ENCODE peak calls at places on chromosomes 4 and X, in nine cellular contexts. D is fibroblast of lung, Y is A549, C is IMR-90, X is hepatocyte, M is AG04450, E is upper lobe of left lung, Z is HCT116, O is lung. S is an unnamed sample.

GRCh38 chrX:143536176-143536575 is 18.9 kb upstream of the SPANXN3 start:
- DNase-seq in M (no peak), E (no peak), O (no peak), C (no peak), X (no peak), D (no peak), Z (no peak), Y (no peak), S (no peak)

GRCh38 chrX:121008920-121009319 is 23.4 kb upstream of the CT47A1 start:
- DNase-seq in E (no peak), Z (no peak), D (no peak), Y (no peak), M (no peak), O (no peak), C (no peak), X (no peak), S (no peak)

GRCh38 chr4:42369489-42369888 is 27.8 kb upstream of the SHISA3 start:
- DNase-seq in Y (no peak), D (no peak), C (no peak), O (no peak), M (no peak), Z (no peak), E (peak), X (no peak), S (no peak)

GRCh38 chr4:5852806-5853205 is 40.1 kb downstream of the CRMP1 start:
- DNase-seq in Y (no peak), C (no peak), E (no peak), Z (no peak), D (no peak), X (no peak), M (no peak), O (no peak), S (no peak)

GRCh38 chr4:105474110-105474518 is 252 bp upstream of the PPA2 start:
- DNase-seq in O (no peak), M (peak), Z (no peak), Y (no peak), E (peak), D (peak), C (peak), X (peak), S (peak)

GRCh38 chr4:154618708-154619315 is 6.4 kb upstream of the FGG start:
- DNase-seq in O (peak), D (peak), E (no peak), M (peak), Z (peak), C (peak), X (peak), Y (peak), S (no peak)

GRCh38 chr4:173318648-173319211 is 15.4 kb downstream of the HMGB2 start:
- DNase-seq in D (peak), O (no peak), Y (peak), C (peak), Z (peak), X (peak), E (no peak), M (no peak), S (no peak)

GRCh38 chr4:7044415-7044930 is 1.3 kb downstream of the TADA2B start:
- DNase-seq in O (no peak), E (no peak), C (no peak), D (no peak), Z (no peak), X (no peak), M (no peak), Y (no peak), S (no peak)

GRCh38 chr4:40325406-40326019 is 9.6 kb upstream of the CHRNA9 start:
- DNase-seq in O (peak), E (no peak), X (peak), Z (peak), M (peak), C (peak), D (peak), Y (peak), S (no peak)

GRCh38 chrX:53494427-53494826 is 60.3 kb upstream of the HSD17B10 start:
- DNase-seq in O (no peak), D (peak), M (no peak), Y (no peak), E (no peak), C (peak), Z (no peak), X (peak), S (no peak)

GRCh38 chr4:112288455-112288854 is 2.8 kb upstream of the TIFA start:
- DNase-seq in X (no peak), C (no peak), M (no peak), Z (no peak), O (no peak), E (no peak), Y (no peak), D (no peak), S (no peak)

GRCh38 chr4:164956766-164957643 is 20.5 kb downstream of the TRIM61 start:
- DNase-seq in D (peak), Y (peak), C (peak), Z (no peak), M (no peak), E (peak), X (peak), O (peak), S (no peak)

GRCh38 chr4:156773648-156774357 is 197.8 kb downstream of the PDGFC start:
- DNase-seq in C (peak), O (no peak), M (no peak), Y (peak), Z (no peak), D (no peak), X (no peak), E (no peak), S (no peak)

GRCh38 chrX:44244008-44244407 is 99.5 kb downstream of the EFHC2 start:
- DNase-seq in C (peak), O (no peak), D (peak), X (peak), Z (peak), M (no peak), Y (peak), E (no peak), S (no peak)

GRCh38 chr4:3372933-3373465 is 68.8 kb upstream of the HGFAC start:
- DNase-seq in C (no peak), Z (no peak), E (peak), D (no peak), M (no peak), O (peak), Y (no peak), X (peak), S (peak)

GRCh38 chr4:177461606-177462005 is 19.4 kb upstream of the AGA start:
- DNase-seq in Y (no peak), M (no peak), O (no peak), C (no peak), Z (no peak), D (no peak), X (no peak), E (no peak), S (no peak)

GRCh38 chrX:151830911-151831310 is 81.8 kb upstream of the MAGEA4 start:
- DNase-seq in M (no peak), D (no peak), O (no peak), C (no peak), X (no peak), Y (no peak), E (no peak), Z (no peak), S (no peak)

GRCh38 chr4:175716956-175717355 is 95.1 kb downstream of the GPM6A start:
- DNase-seq in Z (no peak), M (no peak), E (no peak), C (no peak), X (no peak), O (no peak), Y (no peak), D (no peak), S (no peak)

GRCh38 chr4:88705805-88706518 is 8.3 kb upstream of the NAP1L5 start:
- DNase-seq in Z (no peak), E (no peak), D (peak), O (no peak), C (peak), M (no peak), Y (no peak), X (no peak), S (no peak)

GRCh38 chr4:87570290-87570689 is 38.0 kb upstream of the DSPP start:
- DNase-seq in O (no peak), Z (no peak), C (no peak), X (no peak), M (no peak), Y (no peak), D (no peak), E (no peak), S (no peak)

GRCh38 chr4:95129708-95130343 is 372.1 kb downstream of the BMPR1B start:
- DNase-seq in D (peak), M (peak), Z (peak), O (peak), C (peak), Y (peak), E (no peak), X (peak), S (no peak)

GRCh38 chrX:40996886-40997530 is 88.2 kb upstream of the USP9X start:
- DNase-seq in E (no peak), C (peak), X (peak), Y (peak), O (no peak), M (no peak), Z (peak), D (peak), S (no peak)

GRCh38 chrX:154540897-154541535 is 5.6 kb downstream of the G6PD start:
- DNase-seq in M (no peak), O (peak), Z (no peak), C (no peak), E (no peak), D (no peak), Y (peak), X (peak), S (no peak)

GRCh38 chr4:124484940-124485339 is 227.6 kb downstream of the ANKRD50 start:
- DNase-seq in Y (no peak), O (no peak), Z (no peak), M (no peak), C (no peak), X (no peak), E (no peak), D (no peak), S (no peak)

GRCh38 chrX:97563531-97564133 is 679.9 kb downstream of the RPA4 start:
- DNase-seq in X (peak), D (peak), Z (no peak), Y (no peak), M (peak), O (peak), E (no peak), C (peak), S (no peak)

GRCh38 chr4:119696963-119697362 is 68.4 kb upstream of the PDE5A start:
- DNase-seq in M (no peak), Z (no peak), O (no peak), X (no peak), C (no peak), D (no peak), Y (no peak), E (no peak), S (no peak)

DNA sequence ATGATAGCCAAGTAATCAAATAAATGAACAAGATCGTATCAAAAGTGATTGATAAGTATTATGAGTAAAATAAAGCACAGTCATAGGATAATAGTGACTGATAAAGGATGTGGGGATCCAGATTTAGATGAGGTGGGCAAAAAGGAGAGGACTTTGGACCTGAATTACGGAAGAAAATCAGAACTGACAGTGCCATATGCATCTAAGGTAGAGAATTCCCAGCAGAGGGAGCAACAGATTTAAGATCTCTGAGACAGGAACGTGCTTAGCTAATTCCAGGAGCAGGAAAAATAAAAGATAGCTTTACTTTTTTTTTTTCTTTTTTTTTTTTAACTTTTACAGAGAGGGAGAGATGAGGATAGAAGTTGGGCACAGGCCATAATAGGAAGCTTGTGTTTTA is 189.9 kb downstream of the NWD2 start:
- DNase-seq in O (no peak), M (no peak), E (no peak), Y (peak), X (peak), Z (peak), C (peak), D (peak), S (no peak)
- TF ChIP-seq CTCF in O (no peak), M (peak), E (no peak), Y (peak), X (peak), Z (peak), C (peak), D (no peak), S (no peak)

GRCh38 chr4:55635282-55635681 is 816 bp downstream of the NMU start:
- DNase-seq in D (no peak), E (no peak), C (no peak), Z (no peak), O (no peak), Y (no peak), X (no peak), M (no peak), S (no peak)

GRCh38 chr4:55636622-55636999 is 513 bp upstream of the NMU start:
- DNase-seq in O (no peak), X (no peak), Z (no peak), C (no peak), E (no peak), Y (no peak), D (no peak), M (no peak), S (no peak)

GRCh38 chr4:55637272-55637820 is 1.2 kb upstream of the NMU start:
- DNase-seq in X (no peak), E (no peak), Y (no peak), M (no peak), Z (no peak), C (no peak), O (no peak), D (no peak), S (no peak)

GRCh38 chr4:55634417-55635128 is 1.5 kb downstream of the NMU start:
- DNase-seq in E (no peak), Z (no peak), D (no peak), O (no peak), X (no peak), Y (no peak), C (no peak), M (no peak), S (no peak)

GRCh38 chr4:55635760-55636621 is at the start of gene NMU:
- DNase-seq in E (peak), M (no peak), D (no peak), Z (peak), C (no peak), O (peak), X (peak), Y (peak), S (no peak)
- H3K27ac ChIP-seq in E (no peak), M (no peak), D (no peak), Z (peak), C (no peak), O (peak), X (no peak), Y (no peak), S (no peak)

DNA sequence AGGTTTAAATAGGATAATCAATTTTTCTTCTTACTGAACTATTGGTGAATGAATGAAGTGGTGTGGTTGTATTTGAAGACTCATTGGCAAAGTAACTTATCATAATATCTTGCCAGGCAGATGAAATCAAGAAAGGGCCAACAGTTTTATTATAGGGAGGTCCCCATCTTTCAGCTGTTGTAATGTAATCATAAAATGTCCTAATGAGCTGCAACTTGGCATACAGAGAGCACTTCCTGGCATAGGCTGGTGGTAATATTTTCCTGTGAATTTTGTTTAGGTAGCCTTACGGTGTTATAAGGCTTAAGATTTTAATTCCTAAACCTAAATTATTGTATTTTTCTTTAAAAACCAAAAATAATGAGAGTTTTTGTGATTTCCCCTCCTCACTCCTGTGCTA is 17.5 kb downstream of the FHIP1A start:
- DNase-seq in X (no peak), D (no peak), Z (no peak), M (no peak), Y (no peak), O (no peak), C (no peak), E (no peak), S (no peak)
- TF ChIP-seq CTCF in X (no peak), D (no peak), Z (no peak), M (no peak), Y (no peak), O (no peak), C (no peak), E (no peak), S (no peak)

GRCh38 chr4:108649863-108650211 is 562 bp upstream of the OSTC start:
- DNase-seq in C (no peak), M (no peak), Z (no peak), O (no peak), D (no peak), E (no peak), Y (no peak), X (no peak), S (no peak)

GRCh38 chr4:108646706-108647105 is 3.7 kb upstream of the OSTC start:
- DNase-seq in Z (no peak), M (no peak), Y (no peak), C (no peak), X (no peak), D (no peak), O (no peak), E (no peak), S (no peak)

DNA sequence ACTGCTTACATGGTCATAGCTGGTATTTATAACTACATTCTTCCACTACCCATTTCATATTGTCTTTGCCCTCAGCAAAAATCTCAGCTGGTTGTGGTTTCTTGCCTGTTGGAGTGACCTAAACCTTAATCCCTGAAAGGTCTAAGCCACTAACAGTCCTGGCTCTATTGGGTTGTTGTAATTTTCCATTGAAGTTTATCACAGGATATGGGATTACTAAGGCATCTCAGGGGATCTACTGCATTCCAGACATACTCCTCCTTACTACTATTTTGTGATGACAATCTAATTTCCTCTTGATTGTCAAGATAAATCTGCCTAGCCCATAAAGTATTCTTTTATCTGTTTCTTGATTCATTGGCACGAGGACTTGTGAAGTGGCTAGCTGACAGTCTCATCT is 6.2 kb upstream of the OSTC start:
- DNase-seq in M (no peak), C (peak), Y (no peak), O (no peak), E (no peak), Z (no peak), D (no peak), X (no peak), S (no peak)
- H3K27ac ChIP-seq in M (no peak), C (no peak), Y (no peak), O (no peak), E (no peak), Z (no peak), D (no peak), X (no peak), S (no peak)

GRCh38 chr4:53653484-53654053 is 62.3 kb upstream of the LNX1 start:
- DNase-seq in O (no peak), Y (peak), D (peak), C (peak), Z (no peak), E (no peak), M (no peak), X (peak), S (no peak)
- TF ChIP-seq CTCF in O (no peak), Y (no peak), D (no peak), C (no peak), Z (peak), E (no peak), M (no peak), X (peak), S (no peak)

GRCh38 chr4:14855719-14856075 is 146.6 kb upstream of the CPEB2 start:
- DNase-seq in C (no peak), Z (no peak), M (no peak), D (no peak), O (no peak), Y (no peak), X (no peak), E (no peak), S (no peak)

GRCh38 chr4:14857475-14857874 is 144.8 kb upstream of the CPEB2 start:
- DNase-seq in D (no peak), O (no peak), E (no peak), C (no peak), X (no peak), Z (no peak), M (no peak), Y (no peak), S (no peak)

GRCh38 chr4:14857986-14858385 is 144.3 kb upstream of the CPEB2 start:
- DNase-seq in D (no peak), X (no peak), O (no peak), Y (no peak), M (no peak), Z (no peak), E (no peak), C (no peak), S (no peak)

GRCh38 chr4:14856927-14857220 is 145.4 kb upstream of the CPEB2 start:
- DNase-seq in X (no peak), Y (no peak), D (no peak), Z (no peak), C (no peak), M (no peak), O (no peak), E (no peak), S (no peak)

DNA sequence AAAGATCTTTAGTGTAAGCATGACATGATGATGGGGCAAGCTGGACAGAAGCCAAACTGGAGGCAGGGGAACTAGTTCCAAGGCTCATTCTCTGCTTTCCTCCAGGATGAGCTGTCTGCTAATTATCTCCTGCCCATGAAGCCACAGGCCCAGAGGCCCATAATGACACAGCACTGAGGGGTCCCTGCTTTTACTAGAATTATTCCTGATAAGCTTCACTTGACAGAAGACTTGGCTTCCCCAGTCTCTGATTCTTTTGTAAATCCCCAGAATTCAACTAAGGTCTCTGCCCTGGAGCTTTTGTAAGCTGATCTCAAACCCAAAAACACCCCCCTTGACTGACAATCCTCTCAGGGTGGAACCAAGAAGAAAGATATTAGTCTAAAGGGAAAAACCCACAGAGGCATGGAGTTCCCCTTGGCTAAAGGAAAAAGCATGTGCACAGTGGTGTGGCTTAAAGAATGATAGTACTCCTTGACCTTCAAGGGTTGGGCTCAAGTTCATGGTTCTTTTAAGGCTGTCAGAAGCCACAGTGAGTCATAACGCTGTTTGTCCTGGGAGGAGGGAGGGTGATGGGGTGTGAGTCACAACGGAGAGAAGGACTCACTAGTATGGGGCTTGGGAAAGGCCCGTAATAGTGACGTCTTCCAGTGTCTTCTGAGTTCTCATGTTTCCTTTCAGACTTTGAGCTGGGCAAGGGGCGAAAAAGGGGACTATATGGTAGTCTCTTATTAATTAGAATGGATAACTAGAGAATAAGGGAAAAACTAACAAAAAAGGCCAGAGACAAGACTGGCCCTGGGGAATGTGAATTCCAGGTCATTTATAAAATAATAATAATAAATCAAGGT is 146.0 kb upstream of the CPEB2 start:
- DNase-seq in D (peak), Z (peak), Y (peak), O (peak), X (peak), E (no peak), M (peak), C (peak), S (peak)
- H3K27ac ChIP-seq in D (peak), Z (peak), Y (peak), O (peak), X (peak), E (peak), M (peak), C (peak), S (peak)

DNA sequence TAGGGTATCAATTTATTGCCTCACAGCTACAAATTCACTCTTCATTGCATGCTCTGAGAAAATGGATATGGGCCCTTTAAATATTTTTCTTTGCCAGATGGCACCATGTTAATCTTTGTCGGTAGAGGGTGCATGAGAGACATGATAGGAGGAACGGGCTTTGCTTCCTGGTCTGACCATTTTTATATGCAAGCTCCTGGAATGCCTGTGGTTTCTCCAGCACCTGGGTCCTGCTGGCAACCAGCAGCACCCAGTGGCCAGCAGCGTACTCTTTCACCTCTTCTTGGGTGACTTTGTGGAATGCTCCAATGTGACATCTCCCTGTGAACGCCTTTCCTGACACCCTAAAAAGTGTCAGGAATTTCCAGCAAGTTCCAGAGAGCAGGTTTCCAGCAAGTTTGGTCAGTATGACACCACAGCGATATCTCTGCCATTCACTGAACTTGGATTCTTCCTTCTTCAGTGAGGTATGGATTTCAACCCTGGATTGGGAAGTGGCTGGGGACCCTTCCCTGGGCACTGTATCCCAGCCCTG is 140.3 kb upstream of the PGRMC2 start:
- DNase-seq in E (no peak), D (peak), M (peak), X (peak), Y (peak), C (peak), Z (peak), O (peak), S (no peak)
- TF ChIP-seq CTCF in E (peak), D (peak), M (peak), X (peak), Y (peak), C (peak), Z (peak), O (peak), S (no peak)

S was measured in coronary artery.